ENCODE peak calls at places on chromosome 4, in six cellular contexts. K, G, T, Z, B and Y are unnamed samples.

GRCh38 chr4:183394166-183394951 is 50.1 kb upstream of the CDKN2AIP start:
- DNase-seq in B (no peak), T (no peak), G (no peak), Z (no peak), K (no peak), Y (no peak)

GRCh38 chr4:54082168-54082567 is 17.8 kb upstream of the CHIC2 start:
- DNase-seq in Z (peak), B (no peak), K (no peak), G (no peak), T (peak), Y (peak)

GRCh38 chr4:140742838-140743193 is 13.4 kb downstream of the TBC1D9 start:
- DNase-seq in K (no peak), T (no peak), B (no peak), Z (no peak), G (no peak), Y (no peak)

GRCh38 chr4:19214591-19214990 is 1037.1 kb upstream of the SLIT2 start:
- DNase-seq in K (no peak), T (no peak), Z (peak), B (no peak), G (no peak), Y (no peak)

GRCh38 chr4:37490391-37491347 is 195.5 kb downstream of the RELL1 start:
- DNase-seq in G (no peak), Z (no peak), K (no peak), B (no peak), T (no peak), Y (no peak)

GRCh38 chr4:165921546-165921945 is 48.5 kb downstream of the TLL1 start:
- DNase-seq in G (no peak), B (no peak), T (no peak), K (peak), Z (no peak), Y (no peak)

GRCh38 chr4:86261634-86262033 is 98.2 kb downstream of the MAPK10 start:
- DNase-seq in K (no peak), B (no peak), T (no peak), G (no peak), Z (no peak), Y (no peak)

GRCh38 chr4:15684498-15684897 is 2.9 kb downstream of the FAM200B start:
- DNase-seq in K (no peak), T (no peak), Z (no peak), G (no peak), B (no peak), Y (no peak)

GRCh38 chr4:6962211-6963041 is 52.8 kb downstream of the TBC1D14 start:
- DNase-seq in Z (no peak), B (no peak), G (no peak), T (no peak), K (no peak), Y (no peak)